ENCODE peak calls at places on chromosomes 2 and 18, in seven cellular contexts. F is HL-60, M is Caco-2, X is pons, Q is tibial nerve, Y is aorta, U is transverse colon. V is an unnamed sample.

GRCh38 chr2:30338475-30338874 is 107.1 kb downstream of the LBH start:
- DNase-seq in F (no peak), M (no peak), X (no peak), Q (no peak), Y (no peak), U (no peak), V (no peak)

GRCh38 chr2:238920053-238920452 is 72.2 kb downstream of the TWIST2 start:
- DNase-seq in F (no peak), M (no peak), X (no peak), Q (no peak), Y (no peak), U (no peak), V (no peak)

GRCh38 chr2:195395351-195395750 is 261.7 kb upstream of the SLC39A10 start:
- DNase-seq in F (no peak), M (no peak), X (no peak), Q (no peak), Y (no peak), U (no peak), V (no peak)

GRCh38 chr2:202171246-202171833 is 67.1 kb downstream of the SUMO1 start:
- DNase-seq in F (no peak), M (no peak), X (no peak), Q (no peak), Y (no peak), U (no peak), V (no peak)

GRCh38 chr2:127562930-127563329 is 27.4 kb downstream of the MYO7B start:
- DNase-seq in F (peak; percentile 22), M (no peak), X (no peak), Q (no peak), Y (no peak), U (no peak), V (no peak)

GRCh38 chr2:20093263-20094141 is 42.1 kb upstream of the LAPTM4A start:
- DNase-seq in F (no peak), M (peak; percentile 89), X (peak; percentile 28), Q (peak; percentile 77), Y (peak; percentile 72), U (peak; percentile 66), V (no peak)

GRCh38 chr2:172282944-172283343 is 144.4 kb upstream of the ITGA6 start:
- DNase-seq in F (no peak), M (no peak), X (no peak), Q (no peak), Y (no peak), U (no peak), V (no peak)

GRCh38 chr18:39311111-39311712 is 1745.6 kb upstream of the CELF4 start:
- DNase-seq in F (no peak), M (no peak), X (no peak), Q (no peak), Y (no peak), U (no peak), V (no peak)

GRCh38 chr2:110115291-110116032 is at the start of gene MALL:
- DNase-seq in F (no peak), M (peak; percentile 81), X (no peak), Q (no peak), Y (no peak), U (peak; percentile 74), V (no peak)

GRCh38 chr2:61291851-61292575 is 130.0 kb downstream of the C2orf74 start:
- DNase-seq in F (no peak), M (no peak), X (no peak), Q (no peak), Y (no peak), U (no peak), V (no peak)

GRCh38 chr2:101751875-101752619 is 54.5 kb downstream of the MAP4K4 start:
- DNase-seq in F (no peak), M (no peak), X (peak; percentile 68), Q (no peak), Y (no peak), U (no peak), V (no peak)

GRCh38 chr18:43159091-43159490 is 43.6 kb upstream of the RIT2 start:
- DNase-seq in F (no peak), M (no peak), X (peak; percentile 20), Q (no peak), Y (no peak), U (no peak), V (no peak)

GRCh38 chr18:79963658-79964329 is 649 bp upstream of the HSBP1L1 start:
- DNase-seq in F (no peak), M (no peak), X (no peak), Q (no peak), Y (no peak), U (no peak), V (no peak)